ENCODE peak calls at places on chromosomes 5 and 9, in four cellular contexts. One of them, this sample, is unnamed.
A peak's percentile ranks its signal among the peaks of the same experiment; 100 is the strongest.

GRCh38 chr5:33984671-33985124 is at the start of gene SLC45A2:
- DNase-seq in dorsolateral prefrontal cortex: no peak
- DNase-seq in brain microvascular endothelial cell: peak; percentile 77
- DNase-seq in RWPE1: no peak
- DNase-seq in this sample: no peak

GRCh38 chr5:169126376-169127043 is 174.4 kb downstream of the SLIT3 start:
- DNase-seq in RWPE1: no peak
- DNase-seq in dorsolateral prefrontal cortex: no peak
- DNase-seq in brain microvascular endothelial cell: no peak
- DNase-seq in this sample: no peak

GRCh38 chr5:107486489-107486888 is 184.2 kb downstream of the EFNA5 start:
- DNase-seq in brain microvascular endothelial cell: peak; percentile 63
- DNase-seq in dorsolateral prefrontal cortex: no peak
- DNase-seq in RWPE1: peak; percentile 75
- DNase-seq in this sample: no peak

GRCh38 chr9:105338308-105338707 is 93.9 kb downstream of the SLC44A1 start:
- DNase-seq in dorsolateral prefrontal cortex: no peak
- DNase-seq in brain microvascular endothelial cell: no peak
- DNase-seq in RWPE1: no peak
- DNase-seq in this sample: no peak

GRCh38 chr5:68015933-68016332 is 199.6 kb upstream of the PIK3R1 start:
- DNase-seq in RWPE1: no peak
- DNase-seq in dorsolateral prefrontal cortex: no peak
- DNase-seq in brain microvascular endothelial cell: no peak
- DNase-seq in this sample: no peak

GRCh38 chr5:39399135-39400036 is 25.4 kb downstream of the DAB2 start:
- DNase-seq in dorsolateral prefrontal cortex: no peak
- DNase-seq in brain microvascular endothelial cell: peak; percentile 92
- DNase-seq in RWPE1: peak; percentile 82
- DNase-seq in this sample: no peak

GRCh38 chr9:97176206-97176605 is 131.3 kb upstream of the CCDC180 start:
- DNase-seq in dorsolateral prefrontal cortex: no peak
- DNase-seq in brain microvascular endothelial cell: no peak
- DNase-seq in RWPE1: no peak
- DNase-seq in this sample: no peak

GRCh38 chr9:97698865-97699264 is 1.7 kb upstream of the XPA start:
- DNase-seq in RWPE1: no peak
- DNase-seq in brain microvascular endothelial cell: no peak
- DNase-seq in dorsolateral prefrontal cortex: peak; percentile 42
- DNase-seq in this sample: no peak

GRCh38 chr5:143041972-143042770 is 272.0 kb downstream of the ARHGAP26 start:
- DNase-seq in brain microvascular endothelial cell: peak; percentile 51
- DNase-seq in dorsolateral prefrontal cortex: no peak
- DNase-seq in RWPE1: no peak
- DNase-seq in this sample: no peak

GRCh38 chr5:61333351-61334223 is 1.5 kb downstream of the ZSWIM6 start:
- DNase-seq in brain microvascular endothelial cell: no peak
- DNase-seq in RWPE1: peak; percentile 28
- DNase-seq in dorsolateral prefrontal cortex: peak; percentile 59
- DNase-seq in this sample: no peak

GRCh38 chr5:151961557-151961956 is 36.9 kb upstream of the GLRA1 start:
- DNase-seq in dorsolateral prefrontal cortex: no peak
- DNase-seq in RWPE1: no peak
- DNase-seq in brain microvascular endothelial cell: peak; percentile 68
- DNase-seq in this sample: no peak

GRCh38 chr5:84549054-84549453 is 164.4 kb upstream of the EDIL3 start:
- DNase-seq in brain microvascular endothelial cell: no peak
- DNase-seq in dorsolateral prefrontal cortex: no peak
- DNase-seq in RWPE1: no peak
- DNase-seq in this sample: no peak

GRCh38 chr9:113853333-113853732 is 22.8 kb upstream of the ZNF618 start:
- DNase-seq in brain microvascular endothelial cell: no peak
- DNase-seq in RWPE1: peak; percentile 43
- DNase-seq in dorsolateral prefrontal cortex: no peak
- DNase-seq in this sample: no peak

GRCh38 chr5:143066556-143067281 is 296.5 kb downstream of the ARHGAP26 start:
- DNase-seq in RWPE1: no peak
- DNase-seq in dorsolateral prefrontal cortex: no peak
- DNase-seq in brain microvascular endothelial cell: no peak
- DNase-seq in this sample: no peak

GRCh38 chr9:3240651-3241268 is 285.0 kb downstream of the RFX3 start:
- DNase-seq in RWPE1: peak; percentile 26
- DNase-seq in brain microvascular endothelial cell: peak; percentile 61
- DNase-seq in dorsolateral prefrontal cortex: peak; percentile 71
- DNase-seq in this sample: peak; percentile 59

GRCh38 chr9:77561321-77562020 is 86.7 kb downstream of the GNA14 start:
- DNase-seq in RWPE1: no peak
- DNase-seq in brain microvascular endothelial cell: no peak
- DNase-seq in dorsolateral prefrontal cortex: no peak
- DNase-seq in this sample: no peak

GRCh38 chr5:127871448-127872153 is 168.4 kb downstream of the CCDC192 start:
- DNase-seq in brain microvascular endothelial cell: peak; percentile 59
- DNase-seq in RWPE1: peak; percentile 22
- DNase-seq in dorsolateral prefrontal cortex: no peak
- DNase-seq in this sample: no peak

GRCh38 chr9:74498616-74499095 is 1.5 kb downstream of the RORB start:
- DNase-seq in dorsolateral prefrontal cortex: peak; percentile 54
- DNase-seq in RWPE1: no peak
- DNase-seq in brain microvascular endothelial cell: no peak
- DNase-seq in this sample: no peak

GRCh38 chr5:180201051-180201987 is 7.7 kb downstream of the RASGEF1C start:
- DNase-seq in brain microvascular endothelial cell: no peak
- DNase-seq in dorsolateral prefrontal cortex: no peak
- DNase-seq in RWPE1: no peak
- DNase-seq in this sample: no peak
- H3K27ac ChIP-seq in brain microvascular endothelial cell: no peak overlapping the region
- H3K27ac ChIP-seq in dorsolateral prefrontal cortex: no peak overlapping the region
- H3K27ac ChIP-seq in RWPE1: no peak overlapping the region
- H3K27ac ChIP-seq in this sample: no peak overlapping the region

GRCh38 chr5:37710965-37711364 is 128.9 kb downstream of the GDNF start:
- DNase-seq in brain microvascular endothelial cell: no peak
- DNase-seq in RWPE1: no peak
- DNase-seq in dorsolateral prefrontal cortex: no peak
- DNase-seq in this sample: no peak

GRCh38 chr5:37715361-37715760 is 124.5 kb downstream of the GDNF start:
- DNase-seq in RWPE1: no peak
- DNase-seq in brain microvascular endothelial cell: no peak
- DNase-seq in dorsolateral prefrontal cortex: no peak
- DNase-seq in this sample: no peak

GRCh38 chr5:37715957-37716356 is 123.9 kb downstream of the GDNF start:
- DNase-seq in dorsolateral prefrontal cortex: no peak
- DNase-seq in brain microvascular endothelial cell: no peak
- DNase-seq in RWPE1: no peak
- DNase-seq in this sample: no peak

GRCh38 chr5:37714756-37715155 is 125.1 kb downstream of the GDNF start:
- DNase-seq in brain microvascular endothelial cell: no peak
- DNase-seq in dorsolateral prefrontal cortex: no peak
- DNase-seq in RWPE1: no peak
- DNase-seq in this sample: no peak

GRCh38 chr5:37712750-37713149 is 127.1 kb downstream of the GDNF start:
- DNase-seq in dorsolateral prefrontal cortex: no peak
- DNase-seq in RWPE1: no peak
- DNase-seq in brain microvascular endothelial cell: no peak
- DNase-seq in this sample: no peak
- H3K27ac ChIP-seq in dorsolateral prefrontal cortex: no peak overlapping the region
- H3K27ac ChIP-seq in RWPE1: no peak overlapping the region
- H3K27ac ChIP-seq in brain microvascular endothelial cell: no peak overlapping the region
- H3K27ac ChIP-seq in this sample: no peak overlapping the region

DNA sequence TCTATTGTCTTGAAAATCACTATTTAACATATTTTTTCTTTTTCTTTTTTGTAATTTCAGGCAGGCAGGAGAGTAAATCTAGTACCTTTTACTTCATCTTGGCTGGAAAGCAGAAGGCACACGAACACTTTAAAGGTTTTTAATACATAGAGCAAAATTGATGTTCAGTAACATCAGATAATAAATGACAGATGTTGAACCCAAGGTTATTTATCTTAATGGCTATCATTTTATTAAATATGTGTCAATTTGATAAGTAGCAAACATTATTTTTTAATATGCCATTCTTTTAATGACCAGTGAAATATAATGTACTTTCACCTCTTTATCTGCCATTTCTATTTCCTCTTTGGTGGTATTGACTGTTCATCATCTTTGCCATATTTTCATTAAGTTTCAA is 381.2 kb downstream of the ARHGEF28 start:
- DNase-seq in brain microvascular endothelial cell: no peak
- DNase-seq in dorsolateral prefrontal cortex: no peak
- DNase-seq in RWPE1: no peak
- DNase-seq in this sample: no peak
- H3K27ac ChIP-seq in brain microvascular endothelial cell: no peak overlapping the region
- H3K27ac ChIP-seq in dorsolateral prefrontal cortex: no peak overlapping the region
- H3K27ac ChIP-seq in RWPE1: no peak overlapping the region
- H3K27ac ChIP-seq in this sample: no peak overlapping the region

GRCh38 chr5:1232780-1233179 is 7.6 kb downstream of the SLC6A18 start:
- DNase-seq in dorsolateral prefrontal cortex: no peak
- DNase-seq in brain microvascular endothelial cell: no peak
- DNase-seq in RWPE1: no peak
- DNase-seq in this sample: no peak

GRCh38 chr5:1239514-1240251 is 14.5 kb downstream of the SLC6A18 start:
- DNase-seq in dorsolateral prefrontal cortex: no peak
- DNase-seq in brain microvascular endothelial cell: no peak
- DNase-seq in RWPE1: peak; percentile 47
- DNase-seq in this sample: no peak

GRCh38 chr5:1235838-1236237 is 10.7 kb downstream of the SLC6A18 start:
- DNase-seq in RWPE1: no peak
- DNase-seq in dorsolateral prefrontal cortex: no peak
- DNase-seq in brain microvascular endothelial cell: no peak
- DNase-seq in this sample: no peak

GRCh38 chr5:1231354-1231905 is 6.2 kb downstream of the SLC6A18 start:
- DNase-seq in brain microvascular endothelial cell: no peak
- DNase-seq in dorsolateral prefrontal cortex: no peak
- DNase-seq in RWPE1: no peak
- DNase-seq in this sample: no peak

GRCh38 chr5:1235379-1235778 is 10.2 kb downstream of the SLC6A18 start:
- DNase-seq in brain microvascular endothelial cell: no peak
- DNase-seq in RWPE1: no peak
- DNase-seq in dorsolateral prefrontal cortex: no peak
- DNase-seq in this sample: no peak
- H3K27ac ChIP-seq in brain microvascular endothelial cell: no peak overlapping the region
- H3K27ac ChIP-seq in RWPE1: no peak overlapping the region
- H3K27ac ChIP-seq in dorsolateral prefrontal cortex: no peak overlapping the region
- H3K27ac ChIP-seq in this sample: no peak overlapping the region

GRCh38 chr5:80739898-80740297 is 85.1 kb upstream of the DHFR start:
- DNase-seq in brain microvascular endothelial cell: no peak
- DNase-seq in RWPE1: no peak
- DNase-seq in dorsolateral prefrontal cortex: no peak
- DNase-seq in this sample: no peak
- H3K27ac ChIP-seq in brain microvascular endothelial cell: no peak overlapping the region
- H3K27ac ChIP-seq in RWPE1: no peak overlapping the region
- H3K27ac ChIP-seq in dorsolateral prefrontal cortex: no peak overlapping the region
- H3K27ac ChIP-seq in this sample: no peak overlapping the region

DNA sequence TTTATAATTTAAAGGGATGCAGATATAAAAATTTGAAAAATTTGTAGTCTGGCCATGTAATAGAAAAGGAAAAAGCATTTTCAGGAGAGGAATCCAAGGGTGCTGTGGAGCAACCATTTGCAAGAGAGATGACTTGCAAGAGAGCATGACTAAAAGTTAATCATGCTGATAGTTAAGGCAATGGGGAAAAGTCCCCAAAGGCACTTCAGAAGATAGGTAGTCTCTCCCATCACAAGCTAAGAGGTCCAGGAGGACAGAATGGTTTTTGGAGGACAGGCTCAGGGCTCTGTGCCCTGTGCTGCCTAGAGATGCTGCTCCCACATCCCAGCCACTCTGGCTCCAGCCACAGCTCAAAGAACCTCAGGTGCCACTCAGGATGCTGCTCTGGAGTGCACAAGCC is 38.8 kb downstream of the DNAJB5 start:
- DNase-seq in dorsolateral prefrontal cortex: no peak
- DNase-seq in brain microvascular endothelial cell: no peak
- DNase-seq in RWPE1: no peak
- DNase-seq in this sample: no peak
- H3K27ac ChIP-seq in dorsolateral prefrontal cortex: no peak overlapping the region
- H3K27ac ChIP-seq in brain microvascular endothelial cell: no peak overlapping the region
- H3K27ac ChIP-seq in RWPE1: peak overlapping the region; percentile 26
- H3K27ac ChIP-seq in this sample: no peak overlapping the region